ENCODE peak calls at places on chromosome 22, in nine cellular contexts. E is foreskin keratinocyte, Y is HCT116, Q is body of pancreas, I is right cardiac atrium, S is cardiac muscle cell, V is mucosa of descending colon, L is breast epithelium, C is neural progenitor cell. W is an unnamed sample. For H3K4me1, the result is how much of the 10 kb centered on the place peaks cover.

GRCh38 chr22:20154602-20155183 is 3.8 kb upstream of the CCDC188 start:
- DNase-seq in C (no peak), E (no peak), S (no peak), L (no peak), Q (no peak), I (no peak), V (no peak), Y (no peak), W (no peak)

GRCh38 chr22:23496445-23496833 is 83.7 kb downstream of the IGLL1 start:
- DNase-seq in C (no peak), Y (no peak), S (no peak), L (no peak), I (no peak), Q (no peak), V (no peak), E (no peak), W (no peak)

GRCh38 chr22:26447594-26448329 is 18.7 kb downstream of the ASPHD2 start:
- DNase-seq in S (no peak), C (no peak), L (no peak), Y (no peak), V (no peak), Q (no peak), I (no peak), E (no peak), W (no peak)

GRCh38 chr22:32355760-32356159 is 1.9 kb upstream of the RFPL3 start:
- DNase-seq in C (peak), L (no peak), E (no peak), Q (no peak), I (no peak), Y (peak), V (no peak), S (no peak), W (no peak)

GRCh38 chr22:44975444-44976262 is 34.2 kb downstream of the PHF21B start:
- DNase-seq in L (peak), Q (peak), E (peak), C (peak), S (peak), I (peak), Y (peak), V (peak), W (peak)

GRCh38 chr22:44380716-44381500 is 68.2 kb upstream of the SHISAL1 start:
- DNase-seq in I (no peak), C (peak), V (peak), E (no peak), S (no peak), Q (no peak), L (no peak), Y (no peak), W (no peak)

GRCh38 chr22:35379146-35379993 is 1.5 kb upstream of the HMOX1 start:
- DNase-seq in C (no peak), E (no peak), L (no peak), S (no peak), Q (no peak), Y (no peak), V (peak), I (no peak), W (no peak)

GRCh38 chr22:27409299-27409698 is 392.3 kb downstream of the MN1 start:
- DNase-seq in L (no peak), I (no peak), Q (no peak), V (no peak), C (no peak), Y (no peak), S (no peak), E (no peak), W (no peak)

GRCh38 chr22:18012528-18012927 is 11.8 kb downstream of the MICAL3 start:
- DNase-seq in C (no peak), Q (no peak), E (peak), S (no peak), L (no peak), I (no peak), Y (no peak), V (no peak), W (peak)

GRCh38 chr22:21936151-21936778 is 16.4 kb downstream of the PPM1F start:
- DNase-seq in Q (peak), L (no peak), I (peak), C (no peak), E (no peak), V (no peak), Y (no peak), S (no peak), W (no peak)

GRCh38 chr22:37186997-37187522 is 987 bp downstream of the C1QTNF6 start:
- DNase-seq in I (peak), C (no peak), L (no peak), S (no peak), Y (no peak), E (no peak), V (peak), Q (no peak), W (no peak)

GRCh38 chr22:37189011-37189466 is 992 bp upstream of the C1QTNF6 start:
- DNase-seq in Q (no peak), L (no peak), V (peak), S (no peak), C (no peak), E (peak), Y (peak), I (peak), W (peak)

GRCh38 chr22:37187891-37188761 is at the start of gene C1QTNF6:
- DNase-seq in Y (no peak), V (peak), L (no peak), S (peak), E (peak), C (peak), I (peak), Q (no peak), W (peak)

GRCh38 chr22:37186228-37186996 is 1.6 kb downstream of the C1QTNF6 start:
- DNase-seq in Q (peak), E (no peak), Y (peak), C (peak), I (peak), V (peak), L (no peak), S (peak), W (peak)

DNA sequence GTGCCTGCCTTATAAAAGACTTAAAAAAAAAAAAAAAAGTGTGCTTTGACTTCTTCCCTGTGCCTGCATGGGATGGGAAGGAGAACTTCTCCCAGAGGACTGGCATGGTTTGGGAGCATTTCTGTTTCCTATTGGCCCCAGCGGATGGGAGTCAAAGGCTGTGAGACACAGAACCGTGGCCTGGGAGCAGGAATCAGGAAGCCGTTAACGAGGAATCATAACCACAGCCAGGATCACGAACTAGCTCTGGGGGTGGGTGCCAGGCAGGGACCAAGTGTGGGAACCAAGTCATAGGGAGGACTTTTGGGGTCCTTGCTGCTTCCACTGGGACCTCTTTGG is 526 bp downstream of the C1QTNF6 start:
- DNase-seq in C (no peak), E (peak), Y (no peak), Q (no peak), I (peak), L (no peak), V (no peak), S (peak), W (no peak)
- H3K4me1 ChIP-seq in C (under half), E (under half), Y (half or more), Q (under half), I (under half), L (under half), V (under half), S (under half), W (half or more)

GRCh38 chr22:46041642-46042041 is 64.7 kb upstream of the WNT7B start:
- DNase-seq in C (no peak), S (no peak), V (no peak), L (peak), I (no peak), E (no peak), Q (peak), Y (no peak), W (no peak)

GRCh38 chr22:46044718-46045458 is 67.9 kb upstream of the WNT7B start:
- DNase-seq in Y (no peak), V (no peak), I (peak), Q (no peak), L (no peak), E (no peak), C (peak), S (peak), W (peak)

GRCh38 chr22:46042786-46043185 is 65.8 kb upstream of the WNT7B start:
- DNase-seq in Y (no peak), I (no peak), E (no peak), V (no peak), C (no peak), Q (no peak), S (no peak), L (no peak), W (no peak)

GRCh38 chr22:46043816-46044717 is 67.1 kb upstream of the WNT7B start:
- DNase-seq in C (no peak), Q (peak), Y (no peak), V (no peak), I (no peak), E (no peak), L (peak), S (no peak), W (peak)

DNA sequence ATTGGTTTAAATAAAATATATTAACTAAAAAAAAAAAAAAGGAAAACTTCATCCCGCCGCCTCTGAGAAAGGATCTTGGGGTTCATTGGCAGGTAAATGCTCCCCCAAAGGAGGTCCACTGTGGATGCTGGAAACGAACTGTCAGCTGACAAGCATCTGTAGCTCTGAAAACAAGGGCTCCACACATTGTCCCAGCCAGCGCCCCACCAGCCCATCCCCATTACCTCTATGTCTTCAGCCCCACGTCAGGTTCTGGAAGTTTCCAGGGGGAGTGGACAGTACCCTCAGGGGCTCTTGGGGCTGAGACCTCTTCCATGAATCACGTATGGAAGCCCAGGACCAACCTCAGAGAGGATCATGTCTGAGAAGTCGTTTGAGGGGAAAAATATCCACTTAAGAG is 66.4 kb upstream of the WNT7B start:
- DNase-seq in Y (no peak), S (no peak), C (no peak), L (no peak), Q (no peak), E (no peak), I (no peak), V (no peak), W (no peak)
- H3K4me1 ChIP-seq in Y (under half), S (under half), C (under half), L (under half), Q (half or more), E (under half), I (under half), V (under half), W (under half)

DNA sequence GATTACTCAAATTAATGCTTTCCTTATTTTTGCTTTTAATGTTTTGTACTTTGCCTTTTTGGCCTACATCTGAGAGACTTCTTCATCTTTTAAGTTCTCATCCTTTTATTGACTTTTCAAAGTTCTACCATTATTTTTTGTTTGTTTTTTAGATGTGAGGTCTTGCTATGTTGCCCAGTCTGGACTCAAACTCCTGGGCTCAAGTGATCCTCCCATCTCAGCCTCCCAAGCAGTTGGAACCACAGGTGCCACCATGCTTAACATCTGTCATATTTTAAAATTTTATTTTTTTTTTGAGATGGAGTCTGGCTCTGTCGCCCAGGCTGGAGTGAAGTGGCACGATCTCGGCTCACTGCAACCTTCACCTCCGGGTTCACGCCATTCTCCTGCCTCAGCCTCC is 57.8 kb downstream of the PPP6R2 start:
- DNase-seq in E (no peak), V (no peak), S (no peak), Q (no peak), C (no peak), L (no peak), Y (no peak), I (no peak), W (no peak)
- H3K4me1 ChIP-seq in E (under half), V (under half), S (under half), Q (under half), C (under half), L (under half), Y (under half), I (under half), W (under half)

GRCh38 chr22:40036591-40037225 is 42.0 kb downstream of the FAM83F start:
- DNase-seq in C (peak), Y (peak), E (no peak), V (no peak), Q (peak), L (no peak), I (peak), S (peak), W (peak)
- H3K4me1 ChIP-seq in C (under half), Y (under half), E (under half), V (under half), Q (under half), L (under half), I (under half), S (under half), W (under half)

GRCh38 chr22:24994070-24994763 is 41.7 kb downstream of the KIAA1671 start:
- DNase-seq in C (peak), V (peak), I (no peak), S (peak), Q (no peak), L (peak), E (peak), Y (peak), W (peak)
- H3K4me1 ChIP-seq in C (under half), V (half or more), I (under half), S (under half), Q (under half), L (under half), E (under half), Y (half or more), W (half or more)

DNA sequence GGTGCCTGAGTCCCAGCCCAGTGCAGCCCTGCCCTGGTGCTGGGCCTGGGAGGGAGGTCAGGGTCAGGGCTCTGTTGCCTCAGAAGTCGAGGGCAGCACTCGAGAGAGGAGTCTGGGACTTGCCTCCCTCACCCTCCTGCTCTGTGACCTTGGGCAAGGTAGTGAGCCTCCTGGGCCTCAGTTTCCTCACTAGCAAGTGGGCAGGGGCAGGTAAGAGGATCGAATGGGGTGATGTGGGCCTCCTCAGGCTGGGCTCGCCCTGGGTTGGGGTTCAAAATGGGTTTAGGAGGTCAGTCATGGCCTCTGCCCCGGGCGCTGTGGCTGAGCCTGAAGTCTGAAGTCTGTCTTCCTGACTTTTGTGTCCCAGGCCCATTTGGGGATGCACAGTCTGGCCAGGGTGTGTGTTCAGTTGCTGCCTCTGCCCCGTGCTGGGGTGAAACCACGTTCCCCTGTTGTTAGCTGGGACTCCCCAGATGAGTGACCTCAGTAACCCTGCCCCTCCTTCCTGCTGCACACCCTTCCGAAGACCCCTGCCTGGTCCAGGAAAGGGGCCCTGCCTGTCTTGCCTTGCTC is 40.9 kb upstream of the CELSR1 start:
- DNase-seq in Y (no peak), I (no peak), S (no peak), C (no peak), V (no peak), E (no peak), Q (no peak), L (no peak), W (no peak)
- H3K4me1 ChIP-seq in Y (under half), I (under half), S (under half), C (under half), V (half or more), E (under half), Q (half or more), L (under half), W (under half)

GRCh38 chr22:46896166-46896565 is 133.7 kb downstream of the TBC1D22A start:
- DNase-seq in Q (no peak), S (no peak), I (no peak), E (no peak), L (no peak), Y (no peak), V (no peak), C (no peak), W (no peak)
- H3K4me1 ChIP-seq in Q (under half), S (under half), I (under half), E (under half), L (under half), Y (under half), V (under half), C (under half), W (under half)